ENCODE peak calls at places on chromosome 16, in four cellular contexts. J is WTC11; L is Ammon's horn; U is activated CD4-positive, alpha-beta T cell treated with anti-CD3 and anti-CD28 coated beads, Interleukin-2, amount 50 U/mL, for 1 hour. M is an unnamed sample.

GRCh38 chr16:4293822-4294457 is 21.1 kb upstream of the TFAP4 start:
- DNase-seq in J (peak; percentile 81), L (no peak), U (no peak), M (no peak)

GRCh38 chr16:8751481-8752311 is 45.7 kb downstream of the TMEM186 start:
- DNase-seq in J (no peak), L (no peak), U (no peak), M (no peak)

GRCh38 chr16:20865420-20866126 is 34.6 kb downstream of the DCUN1D3 start:
- DNase-seq in J (no peak), L (no peak), U (no peak), M (no peak)

GRCh38 chr16:69796285-69797118 is 34.4 kb downstream of the WWP2 start:
- DNase-seq in J (no peak), L (peak; percentile 90), U (no peak), M (peak; percentile 17)

GRCh38 chr16:51900221-51900780 is 646.6 kb downstream of the TOX3 start:
- DNase-seq in J (no peak), L (no peak), U (no peak), M (no peak)

GRCh38 chr16:46826618-46827017 is 4.4 kb downstream of the C16orf87 start:
- DNase-seq in J (no peak), L (no peak), U (no peak), M (no peak)

GRCh38 chr16:49277766-49278566 is 3.7 kb downstream of the CBLN1 start:
- DNase-seq in J (peak; percentile 41), L (no peak), U (no peak), M (no peak)

GRCh38 chr16:50692999-50693781 is at the start of gene NOD2:
- DNase-seq in J (peak; percentile 52), L (no peak), U (peak; percentile 40), M (no peak)